ENCODE peak calls at places on chromosomes 1 and 21, in five cellular contexts. C, X, K, J and Y are unnamed samples.

GRCh38 chr1:192984058-192984457 is 75.1 kb downstream of the UCHL5 start:
- DNase-seq in C (no peak), X (no peak), K (no peak), J (no peak), Y (no peak)

GRCh38 chr1:38114231-38114630 is 67.6 kb upstream of the POU3F1 start:
- DNase-seq in C (no peak), X (no peak), K (no peak), J (peak; percentile 42), Y (peak; percentile 14)

GRCh38 chr1:202807926-202808757 is at the start of gene KDM5B:
- DNase-seq in C (peak; percentile 79), X (peak; percentile 84), K (peak; percentile 45), J (no peak), Y (peak; percentile 28)

GRCh38 chr21:14712121-14712520 is 166.0 kb upstream of the SAMSN1 start:
- DNase-seq in C (no peak), X (no peak), K (peak; percentile 63), J (no peak), Y (no peak)

GRCh38 chr1:229843627-229844238 is 217.7 kb downstream of the URB2 start:
- DNase-seq in C (no peak), X (peak; percentile 38), K (peak; percentile 2), J (no peak), Y (no peak)

GRCh38 chr1:243354511-243355153 is 98.8 kb downstream of the SDCCAG8 start:
- DNase-seq in C (no peak), X (no peak), K (no peak), J (no peak), Y (no peak)

GRCh38 chr1:67956096-67956495 is 94.3 kb downstream of the DIRAS3 start:
- DNase-seq in C (no peak), X (no peak), K (no peak), J (no peak), Y (no peak)

GRCh38 chr1:149927535-149928387 is at the start of gene SF3B4:
- DNase-seq in C (peak; percentile 97), X (peak; percentile 92), K (peak; percentile 91), J (peak; percentile 90), Y (peak; percentile 84)

GRCh38 chr1:21439721-21440629 is at the start of gene NBPF3:
- DNase-seq in C (peak; percentile 92), X (peak; percentile 89), K (peak; percentile 85), J (peak; percentile 72), Y (peak; percentile 79)

GRCh38 chr1:45979074-45979777 is 153.2 kb downstream of the PIK3R3 start:
- DNase-seq in C (no peak), X (peak; percentile 30), K (no peak), J (no peak), Y (no peak)

GRCh38 chr21:14306143-14306907 is 76.6 kb downstream of the HSPA13 start:
- DNase-seq in C (no peak), X (peak; percentile 26), K (no peak), J (no peak), Y (no peak)

GRCh38 chr1:22736496-22737088 is 26.0 kb downstream of the EPHB2 start:
- DNase-seq in C (no peak), X (no peak), K (no peak), J (no peak), Y (no peak)

GRCh38 chr21:33330726-33331125 is 6.0 kb downstream of the IFNAR1 start:
- DNase-seq in C (no peak), X (no peak), K (no peak), J (no peak), Y (no peak)

GRCh38 chr1:30652151-30652915 is 71.1 kb downstream of the MATN1 start:
- DNase-seq in C (no peak), X (no peak), K (no peak), J (no peak), Y (no peak)

GRCh38 chr1:22137006-22137720 is 5.7 kb downstream of the WNT4 start:
- DNase-seq in C (no peak), X (no peak), K (no peak), J (no peak), Y (no peak)

GRCh38 chr1:48092401-48092800 is 95.2 kb upstream of the TRABD2B start:
- DNase-seq in C (no peak), X (no peak), K (no peak), J (no peak), Y (no peak)

GRCh38 chr1:59477286-59477685 is 180.4 kb downstream of the FGGY start:
- DNase-seq in C (no peak), X (no peak), K (peak; percentile 50), J (no peak), Y (no peak)

GRCh38 chr21:31084689-31085088 is 46.4 kb upstream of the KRTAP19-8 start:
- DNase-seq in C (no peak), X (no peak), K (no peak), J (no peak), Y (no peak)

GRCh38 chr1:230335861-230336549 is 90.1 kb downstream of the PGBD5 start:
- DNase-seq in C (no peak), X (no peak), K (no peak), J (no peak), Y (no peak)

GRCh38 chr1:182806015-182806678 is 16.6 kb downstream of the NPL start:
- DNase-seq in C (no peak), X (no peak), K (no peak), J (no peak), Y (no peak)

GRCh38 chr1:58290685-58291372 is 255.7 kb downstream of the OMA1 start:
- DNase-seq in C (no peak), X (no peak), K (peak; percentile 29), J (no peak), Y (no peak)

GRCh38 chr1:203663294-203663693 is 36.7 kb downstream of the ATP2B4 start:
- DNase-seq in C (no peak), X (peak; percentile 52), K (peak; percentile 96), J (no peak), Y (no peak)

GRCh38 chr1:31663622-31664452 is 19.2 kb upstream of the PEF1 start:
- DNase-seq in C (peak; percentile 64), X (peak; percentile 30), K (peak; percentile 25), J (no peak), Y (peak; percentile 26)

GRCh38 chr1:95233737-95234493 is at the start of gene RWDD3:
- DNase-seq in C (peak; percentile 92), X (peak; percentile 88), K (peak; percentile 84), J (peak; percentile 79), Y (peak; percentile 87)

GRCh38 chr1:72623299-72623708 is 341.0 kb upstream of the NEGR1 start:
- DNase-seq in C (no peak), X (peak; percentile 3), K (peak; percentile 18), J (no peak), Y (peak; percentile 27)

GRCh38 chr1:201383647-201384405 is 6.3 kb upstream of the TNNT2 start:
- DNase-seq in C (no peak), X (peak; percentile 52), K (peak; percentile 84), J (no peak), Y (no peak)

GRCh38 chr1:24294228-24294672 is 24.9 kb upstream of the GRHL3 start:
- DNase-seq in C (no peak), X (peak; percentile 96), K (peak; percentile 88), J (no peak), Y (no peak)

GRCh38 chr21:32757804-32758203 is 13.8 kb downstream of the PAXBP1 start:
- DNase-seq in C (no peak), X (no peak), K (no peak), J (no peak), Y (no peak)

GRCh38 chr1:175089319-175089718 is 21.7 kb downstream of the TNN start:
- DNase-seq in C (no peak), X (no peak), K (no peak), J (no peak), Y (no peak)

GRCh38 chr21:26800455-26801454 is 44.5 kb downstream of the ADAMTS1 start:
- DNase-seq in C (no peak), X (no peak), K (peak; percentile 84), J (no peak), Y (no peak)

GRCh38 chr21:44299085-44299457 is 782 bp upstream of the PFKL start:
- DNase-seq in C (no peak), X (no peak), K (no peak), J (no peak), Y (no peak)

GRCh38 chr1:192485692-192486436 is 89.7 kb upstream of the RGS1 start:
- DNase-seq in C (no peak), X (peak; percentile 75), K (peak; percentile 92), J (no peak), Y (no peak)

GRCh38 chr1:5667513-5668325 is 324.5 kb downstream of the NPHP4 start:
- DNase-seq in C (peak; percentile 68), X (no peak), K (no peak), J (no peak), Y (no peak)

GRCh38 chr1:176579087-176579486 is 116.1 kb downstream of the PAPPA2 start:
- DNase-seq in C (no peak), X (no peak), K (no peak), J (no peak), Y (no peak)

GRCh38 chr1:44576456-44577150 is 97.7 kb downstream of the TMEM53 start:
- DNase-seq in C (no peak), X (no peak), K (no peak), J (peak; percentile 46), Y (no peak)

GRCh38 chr1:43857163-43857562 is 76.4 kb upstream of the ARTN start:
- DNase-seq in C (no peak), X (no peak), K (no peak), J (no peak), Y (no peak)

GRCh38 chr1:35280006-35280405 is 11.5 kb downstream of the ZMYM4 start:
- DNase-seq in C (no peak), X (no peak), K (no peak), J (no peak), Y (no peak)

GRCh38 chr1:1063261-1063944 is 10.7 kb downstream of the RNF223 start:
- DNase-seq in C (no peak), X (no peak), K (no peak), J (no peak), Y (no peak)

GRCh38 chr1:47991698-47992097 is 5.5 kb downstream of the TRABD2B start:
- DNase-seq in C (no peak), X (no peak), K (no peak), J (no peak), Y (no peak)

GRCh38 chr1:53160924-53161378 is 18.5 kb upstream of the SLC1A7 start:
- DNase-seq in C (no peak), X (no peak), K (no peak), J (no peak), Y (no peak)